ENCODE peak calls at places on chromosomes 1 and 21, in eight cellular contexts. J, Y, U, L, Q, S, A and D are unnamed samples.

GRCh38 chr1:166471359-166471758 is 304.6 kb upstream of the FAM78B start:
- DNase-seq in L (peak; percentile 12), Y (no peak), U (no peak), A (no peak), Q (no peak), J (no peak), S (no peak), D (no peak)

GRCh38 chr1:10814312-10814711 is 17.9 kb upstream of the CASZ1 start:
- DNase-seq in J (no peak), L (no peak), Y (no peak), A (no peak), Q (no peak), U (no peak), S (no peak), D (no peak)

GRCh38 chr1:33424205-33424604 is 6.7 kb downstream of the PHC2 start:
- DNase-seq in U (no peak), S (no peak), Y (no peak), J (no peak), A (no peak), L (peak; percentile 12), Q (peak; percentile 57), D (no peak)

GRCh38 chr1:198669023-198669698 is 30.3 kb downstream of the PTPRC start:
- DNase-seq in A (no peak), Q (peak; percentile 92), S (peak; percentile 70), L (no peak), U (peak; percentile 93), J (no peak), Y (no peak), D (no peak)

GRCh38 chr1:41175546-41175945 is 66.6 kb downstream of the SCMH1 start:
- DNase-seq in S (no peak), U (no peak), A (no peak), Q (no peak), J (no peak), L (no peak), Y (no peak), D (no peak)

GRCh38 chr1:209619696-209620483 is 32.3 kb downstream of the LAMB3 start:
- DNase-seq in Q (no peak), J (no peak), A (no peak), L (no peak), U (no peak), Y (no peak), S (no peak), D (no peak)

GRCh38 chr1:15014521-15014920 is 139.0 kb upstream of the TMEM51 start:
- DNase-seq in A (no peak), U (no peak), S (no peak), Q (no peak), Y (no peak), J (no peak), L (no peak), D (peak; percentile 40)

GRCh38 chr21:42299324-42300044 is 15.7 kb downstream of the TFF3 start:
- DNase-seq in J (no peak), S (no peak), Y (peak; percentile 67), A (no peak), L (no peak), U (no peak), Q (no peak), D (no peak)

GRCh38 chr1:44239337-44239960 is 26.2 kb downstream of the DMAP1 start:
- DNase-seq in Y (peak; percentile 63), S (no peak), A (no peak), J (no peak), Q (peak; percentile 66), U (peak; percentile 52), L (peak; percentile 74), D (peak; percentile 67)

GRCh38 chr21:17467392-17467791 is 45.5 kb upstream of the CXADR start:
- DNase-seq in L (no peak), Y (no peak), J (no peak), Q (no peak), U (no peak), S (no peak), A (no peak), D (no peak)

GRCh38 chr1:225881081-225882007 is 836 bp downstream of the TMEM63A start:
- DNase-seq in Q (peak; percentile 50), S (peak; percentile 54), U (peak; percentile 65), J (no peak), L (peak; percentile 48), A (peak; percentile 78), Y (peak; percentile 72), D (peak; percentile 32)

GRCh38 chr1:225885336-225885735 is 3.2 kb upstream of the TMEM63A start:
- DNase-seq in S (no peak), J (no peak), Q (no peak), U (no peak), L (no peak), A (no peak), Y (no peak), D (no peak)

GRCh38 chr1:225882699-225883615 is 777 bp upstream of the TMEM63A start:
- DNase-seq in L (peak; percentile 59), U (peak; percentile 77), Y (peak; percentile 68), Q (peak; percentile 66), J (no peak), S (peak; percentile 34), A (peak; percentile 64), D (peak; percentile 56)

GRCh38 chr1:225882008-225882698 is at the start of gene TMEM63A:
- DNase-seq in L (peak; percentile 96), Q (peak; percentile 86), A (peak; percentile 95), S (peak; percentile 87), Y (peak; percentile 96), J (peak; percentile 76), U (peak; percentile 91), D (peak; percentile 94)

GRCh38 chr1:225883616-225884265 is 1.6 kb upstream of the TMEM63A start:
- DNase-seq in J (no peak), Y (no peak), U (no peak), Q (no peak), L (no peak), S (no peak), A (no peak), D (no peak)
- H3K27ac ChIP-seq in J (peak overlapping the region; percentile 92), Y (no peak overlapping the region), U (no peak overlapping the region), Q (no peak overlapping the region), L (no peak overlapping the region), S (no peak overlapping the region), A (no peak overlapping the region), D (no peak overlapping the region)

DNA sequence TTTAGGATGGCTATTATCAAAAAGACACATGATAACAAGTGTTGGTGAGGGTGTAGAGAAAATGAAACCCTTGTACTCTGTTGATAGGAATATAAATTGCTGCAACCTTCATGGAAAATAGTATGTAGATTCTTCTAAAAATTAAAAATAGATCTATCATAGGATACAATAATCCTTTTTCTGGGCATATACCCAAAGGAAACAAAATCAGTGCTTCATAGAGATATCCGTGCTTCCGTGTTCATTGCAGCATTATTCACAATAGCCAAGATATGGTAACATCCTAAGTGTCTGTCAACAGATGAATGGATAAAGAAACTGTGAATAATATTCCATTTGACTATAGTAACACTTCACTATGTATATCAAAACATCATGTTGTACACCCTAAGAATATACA is 106.7 kb downstream of the MIS18A start:
- DNase-seq in U (no peak), A (no peak), J (no peak), L (no peak), Q (no peak), S (no peak), Y (no peak), D (no peak)
- H3K4me1 ChIP-seq in U (no peaks in the 10 kb centered on the region), A (no peaks in the 10 kb centered on the region), J (no peaks in the 10 kb centered on the region), L (no peaks in the 10 kb centered on the region), Q (no peaks in the 10 kb centered on the region), S (no peaks in the 10 kb centered on the region), Y (no peaks in the 10 kb centered on the region), D (no peaks in the 10 kb centered on the region)

GRCh38 chr1:246726255-246726679 is 2.1 kb downstream of the SCCPDH start:
- DNase-seq in Y (no peak), S (no peak), U (no peak), J (no peak), A (no peak), L (no peak), Q (no peak), D (peak; percentile 36)
- H3K9me3 ChIP-seq in Y (peaks cover 9% of the 10 kb centered on the region), S (peaks cover 5% of the 10 kb centered on the region), U (no peaks in the 10 kb centered on the region), J (no peaks in the 10 kb centered on the region), A (no peaks in the 10 kb centered on the region), L (no peaks in the 10 kb centered on the region), Q (peaks cover 4% of the 10 kb centered on the region), D (no peaks in the 10 kb centered on the region)

GRCh38 chr1:229109320-229109761 is 161.6 kb upstream of the RAB4A start:
- DNase-seq in A (no peak), Q (no peak), J (peak; percentile 20), L (no peak), Y (no peak), U (no peak), S (no peak), D (peak; percentile 68)
- H3K27ac ChIP-seq in A (no peak overlapping the region), Q (no peak overlapping the region), J (peak overlapping the region; percentile 95), L (no peak overlapping the region), Y (peak overlapping the region; percentile 70), U (no peak overlapping the region), S (no peak overlapping the region), D (no peak overlapping the region)

DNA sequence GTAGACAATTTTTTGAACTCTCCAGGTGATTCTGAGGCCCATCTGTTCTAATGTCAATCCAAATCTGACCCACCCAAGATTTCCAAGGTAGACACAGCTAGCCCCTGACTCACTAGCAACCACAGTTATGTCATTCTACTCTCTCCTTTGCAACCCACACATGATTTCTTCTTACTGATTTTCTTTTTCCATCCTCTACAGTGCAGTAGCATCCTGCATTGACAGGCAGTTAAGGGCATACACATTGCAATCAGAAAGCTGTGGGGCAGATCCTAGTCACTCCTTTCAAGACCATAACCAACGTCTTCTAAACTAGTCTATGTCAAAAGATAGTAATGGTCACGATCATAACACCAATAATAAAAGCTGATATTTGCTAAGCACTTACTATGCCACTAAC is 54.2 kb downstream of the JAK1 start:
- DNase-seq in Q (no peak), J (no peak), A (no peak), Y (no peak), U (peak; percentile 38), S (no peak), L (no peak), D (no peak)
- H3K4me1 ChIP-seq in Q (peaks cover 5% of the 10 kb centered on the region), J (peaks cover 8% of the 10 kb centered on the region), A (peaks cover 86% of the 10 kb centered on the region), Y (peaks cover 11% of the 10 kb centered on the region), U (peaks cover 49% of the 10 kb centered on the region), S (peaks cover 51% of the 10 kb centered on the region), L (no peaks in the 10 kb centered on the region), D (peaks cover 11% of the 10 kb centered on the region)

GRCh38 chr1:77179632-77180031 is 39.6 kb downstream of the PIGK start:
- DNase-seq in U (no peak), A (no peak), Y (no peak), S (no peak), L (no peak), J (no peak), Q (no peak), D (no peak)

GRCh38 chr1:77170687-77171086 is 48.5 kb downstream of the PIGK start:
- DNase-seq in S (no peak), L (no peak), Y (no peak), U (peak; percentile 67), A (no peak), J (no peak), Q (no peak), D (no peak)

DNA sequence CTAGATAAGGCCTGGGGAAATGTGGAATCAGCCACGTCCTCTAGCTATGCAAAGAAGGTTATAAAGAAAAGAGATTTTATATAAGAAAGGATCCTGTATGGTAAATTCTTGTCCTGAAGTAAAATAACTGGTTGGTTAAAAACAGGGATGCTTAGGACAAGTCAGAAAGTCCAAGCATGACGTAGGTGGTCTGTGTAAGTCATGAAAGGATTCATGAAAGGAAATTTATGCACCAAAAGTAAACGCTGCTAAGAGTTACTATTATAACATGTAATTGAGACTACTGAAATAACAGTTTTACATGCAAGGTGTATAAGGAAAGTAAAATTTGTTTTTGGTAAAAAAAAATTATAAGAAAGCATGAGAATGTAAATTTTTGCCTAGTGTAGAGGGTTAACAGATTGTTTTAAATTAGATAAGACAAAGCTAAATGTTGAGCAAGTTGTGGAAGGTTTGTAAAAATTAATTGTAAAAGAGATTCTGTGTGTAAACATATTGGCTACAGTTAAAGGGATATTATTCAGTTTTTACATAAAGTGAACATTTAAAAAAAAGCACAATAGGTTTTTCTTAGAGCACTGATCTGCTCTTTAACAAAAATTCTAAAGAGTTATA is 43.9 kb downstream of the PIGK start:
- DNase-seq in J (no peak), S (no peak), U (peak; percentile 7), Y (no peak), A (no peak), L (peak; percentile 53), Q (peak; percentile 12), D (no peak)
- H3K9me3 ChIP-seq in J (no peaks in the 10 kb centered on the region), S (peaks cover 14% of the 10 kb centered on the region), U (peaks cover 6% of the 10 kb centered on the region), Y (peaks cover 42% of the 10 kb centered on the region), A (no peaks in the 10 kb centered on the region), L (peaks cover 19% of the 10 kb centered on the region), Q (peaks cover 30% of the 10 kb centered on the region), D (no peaks in the 10 kb centered on the region)